ENCODE peak calls at places on chromosomes 13 and 19, in seven cellular contexts. J, O, H, R, Z, D and F are unnamed samples.

GRCh38 chr19:17455711-17456123 is 5.0 kb downstream of the NXNL1 start:
- DNase-seq in J (no peak), H (peak), R (no peak), D (no peak), Z (no peak), O (no peak), F (no peak)

GRCh38 chr13:97258801-97259200 is 36.7 kb downstream of the MBNL2 start:
- DNase-seq in H (no peak), D (no peak), Z (no peak), R (no peak), O (no peak), J (no peak), F (no peak)

GRCh38 chr19:16076958-16077611 is 790 bp downstream of the TPM4 start:
- DNase-seq in H (peak), J (no peak), O (no peak), Z (no peak), R (peak), D (no peak), F (no peak)

GRCh38 chr19:18807861-18808331 is 16.8 kb upstream of the COMP start:
- DNase-seq in Z (no peak), D (no peak), J (no peak), R (no peak), O (no peak), H (no peak), F (no peak)

GRCh38 chr19:1433119-1434039 is 4.8 kb upstream of the RPS15 start:
- DNase-seq in D (no peak), R (no peak), H (peak), J (no peak), Z (no peak), O (no peak), F (no peak)

GRCh38 chr13:95494082-95494681 is 58.3 kb upstream of the CLDN10 start:
- DNase-seq in O (peak), H (no peak), R (peak), Z (no peak), D (no peak), J (peak), F (peak)

GRCh38 chr13:88670509-88670908 is 999.3 kb downstream of the SLITRK5 start:
- DNase-seq in R (no peak), D (no peak), O (no peak), Z (no peak), H (no peak), J (no peak), F (no peak)

GRCh38 chr13:80276371-80277289 is 64.3 kb downstream of the SPRY2 start:
- DNase-seq in Z (no peak), O (no peak), D (no peak), H (no peak), R (peak), J (peak), F (peak)

GRCh38 chr13:57345526-57345925 is 178.5 kb downstream of the PRR20E start:
- DNase-seq in J (no peak), O (no peak), D (no peak), Z (no peak), H (no peak), R (no peak), F (no peak)

GRCh38 chr13:98549006-98549727 is 27.7 kb downstream of the STK24 start:
- DNase-seq in O (no peak), Z (no peak), H (no peak), R (no peak), J (peak), D (no peak), F (peak)

GRCh38 chr19:50030225-50030624 is 4.4 kb downstream of the ZNF473 start:
- DNase-seq in Z (no peak), J (no peak), R (no peak), D (no peak), O (no peak), H (no peak), F (no peak)

GRCh38 chr19:35637165-35637564 is 4.4 kb upstream of the ETV2 start:
- DNase-seq in Z (no peak), R (no peak), D (no peak), O (no peak), J (no peak), H (no peak), F (no peak)

GRCh38 chr13:35208587-35208986 is 266.5 kb downstream of the NBEA start:
- DNase-seq in O (no peak), H (no peak), R (no peak), Z (no peak), D (no peak), J (no peak), F (no peak)

GRCh38 chr13:30108913-30109237 is 198.5 kb downstream of the KATNAL1 start:
- DNase-seq in Z (no peak), H (peak), O (peak), R (no peak), D (no peak), J (no peak), F (peak)

GRCh38 chr19:52533901-52534300 is 6.4 kb downstream of the ZNF808 start:
- DNase-seq in O (no peak), Z (no peak), H (no peak), D (no peak), J (no peak), R (no peak), F (peak)

GRCh38 chr19:38922482-38922881 is 8.1 kb downstream of the SARS2 start:
- DNase-seq in O (no peak), J (no peak), H (no peak), D (no peak), R (no peak), Z (no peak), F (no peak)

GRCh38 chr13:106376411-106377112 is 158.9 kb downstream of the EFNB2 start:
- DNase-seq in R (peak), J (peak), H (no peak), O (peak), Z (no peak), D (no peak), F (peak)

GRCh38 chr13:18944501-18945068 is 237.0 kb downstream of the TUBA3C start:
- DNase-seq in O (no peak), Z (no peak), J (no peak), H (no peak), R (no peak), D (no peak), F (no peak)

GRCh38 chr13:76454991-76455390 is 431.2 kb downstream of the KCTD12 start:
- DNase-seq in D (no peak), R (no peak), Z (no peak), H (no peak), J (no peak), O (no peak), F (no peak)

GRCh38 chr13:97334690-97335089 is 99.3 kb upstream of the RAP2A start:
- DNase-seq in J (no peak), H (no peak), O (no peak), R (no peak), Z (no peak), D (no peak), F (no peak)

GRCh38 chr19:13537454-13537853 is 31.2 kb upstream of the CACNA1A start:
- DNase-seq in O (no peak), J (no peak), Z (no peak), H (no peak), D (no peak), R (peak), F (no peak)

GRCh38 chr13:97279913-97280312 is 57.8 kb downstream of the MBNL2 start:
- DNase-seq in R (no peak), Z (no peak), J (no peak), O (no peak), H (no peak), D (no peak), F (peak)

GRCh38 chr13:51814825-51815650 is 11.1 kb upstream of the DHRS12 start:
- DNase-seq in D (no peak), O (peak), Z (peak), R (peak), J (peak), H (peak), F (peak)

GRCh38 chr13:112368883-112369282 is 7.3 kb upstream of the SPACA7 start:
- DNase-seq in J (no peak), O (no peak), Z (no peak), R (no peak), H (no peak), D (no peak), F (no peak)

GRCh38 chr13:98279473-98280175 is 102.6 kb upstream of the RNF113B start:
- DNase-seq in R (no peak), D (no peak), O (no peak), H (no peak), J (no peak), Z (no peak), F (peak)

GRCh38 chr19:55085923-55086715 is 10.4 kb downstream of the EPS8L1 start:
- DNase-seq in Z (no peak), O (no peak), J (no peak), H (no peak), R (no peak), D (no peak), F (no peak)

GRCh38 chr19:48696353-48697010 is 711 bp downstream of the FUT2 start:
- DNase-seq in R (no peak), O (peak), H (peak), D (no peak), J (no peak), Z (no peak), F (no peak)

GRCh38 chr19:7658219-7658686 is 10.6 kb upstream of the RETN start:
- DNase-seq in R (no peak), O (no peak), Z (no peak), H (no peak), D (no peak), J (no peak), F (no peak)

GRCh38 chr19:12411893-12412292 is 10.8 kb upstream of the ZNF799 start:
- DNase-seq in J (no peak), H (no peak), Z (no peak), O (no peak), D (no peak), R (no peak), F (no peak)

GRCh38 chr13:29383476-29383875 is 212.0 kb downstream of the SLC7A1 start:
- DNase-seq in Z (no peak), O (no peak), H (no peak), J (no peak), R (no peak), D (no peak), F (no peak)

GRCh38 chr19:5271145-5271544 is 69.5 kb downstream of the PTPRS start:
- DNase-seq in H (no peak), O (no peak), D (no peak), R (no peak), Z (no peak), J (no peak), F (no peak)

GRCh38 chr13:113158946-113159345 is 498 bp downstream of the PROZ start:
- DNase-seq in Z (no peak), R (no peak), J (no peak), O (no peak), H (no peak), D (no peak), F (no peak)

GRCh38 chr13:31908696-31909386 is 122.7 kb upstream of the FRY start:
- DNase-seq in Z (no peak), R (no peak), D (no peak), J (no peak), O (no peak), H (no peak), F (no peak)

GRCh38 chr19:44072543-44073401 is 813 bp downstream of the ZNF284 start:
- DNase-seq in R (no peak), O (peak), H (no peak), J (no peak), D (no peak), Z (no peak), F (peak)

GRCh38 chr19:3119782-3120380 is 16.0 kb upstream of the GNA15 start:
- DNase-seq in O (no peak), Z (no peak), J (no peak), R (no peak), D (no peak), H (peak), F (no peak)

GRCh38 chr13:53191091-53191490 is 162.5 kb downstream of the OLFM4 start:
- DNase-seq in Z (no peak), O (no peak), D (no peak), J (no peak), R (no peak), H (no peak), F (no peak)

GRCh38 chr13:50747939-50748338 is 95.6 kb downstream of the DLEU7 start:
- DNase-seq in J (no peak), Z (no peak), D (no peak), H (no peak), O (no peak), R (no peak), F (no peak)